ENCODE peak calls at places on chromosomes 3 and 15, in six cellular contexts. A, N, F, R, D and T are unnamed samples.

GRCh38 chr15:34337557-34338306 is at the start of gene SLC12A6:
- DNase-seq in A (peak; percentile 90), N (peak; percentile 89), F (peak; percentile 83), R (peak; percentile 94), D (peak; percentile 80), T (peak; percentile 90)

GRCh38 chr3:149763565-149763964 is 11.3 kb upstream of the COMMD2 start:
- DNase-seq in A (no peak), N (no peak), F (no peak), R (no peak), D (no peak), T (no peak)

GRCh38 chr15:74291101-74292071 is 55.3 kb downstream of the CCDC33 start:
- DNase-seq in A (peak; percentile 69), N (peak; percentile 64), F (no peak), R (peak; percentile 68), D (peak; percentile 75), T (peak; percentile 16)

GRCh38 chr15:45198337-45199135 is 10.8 kb upstream of the SHF start:
- DNase-seq in A (peak; percentile 95), N (peak; percentile 99), F (peak; percentile 94), R (peak; percentile 99), D (peak; percentile 95), T (peak; percentile 94)

GRCh38 chr15:92377083-92377789 is 16.4 kb upstream of the ST8SIA2 start:
- DNase-seq in A (no peak), N (no peak), F (no peak), R (no peak), D (no peak), T (no peak)

GRCh38 chr15:41577863-41578735 is 19.1 kb downstream of the TYRO3 start:
- DNase-seq in A (no peak), N (no peak), F (no peak), R (no peak), D (no peak), T (peak; percentile 43)

GRCh38 chr3:189827108-189827507 is 195.9 kb downstream of the TP63 start:
- DNase-seq in A (no peak), N (no peak), F (no peak), R (no peak), D (no peak), T (no peak)

GRCh38 chr3:177197934-177198484 is 727 bp upstream of the TBL1XR1 start:
- DNase-seq in A (no peak), N (no peak), F (no peak), R (no peak), D (no peak), T (no peak)

GRCh38 chr15:56760186-56760585 is 26.9 kb upstream of the ZNF280D start:
- DNase-seq in A (no peak), N (peak; percentile 16), F (no peak), R (no peak), D (no peak), T (no peak)

GRCh38 chr15:66848116-66848515 is 146.1 kb downstream of the SMAD6 start:
- DNase-seq in A (no peak), N (no peak), F (no peak), R (no peak), D (no peak), T (no peak)

GRCh38 chr3:14117468-14118399 is 6.9 kb downstream of the CHCHD4 start:
- DNase-seq in A (no peak), N (no peak), F (no peak), R (no peak), D (no peak), T (no peak)

GRCh38 chr3:156812521-156813335 is 13.4 kb upstream of the LEKR1 start:
- DNase-seq in A (no peak), N (peak; percentile 53), F (no peak), R (no peak), D (no peak), T (no peak)

GRCh38 chr3:146468234-146468931 is 978 bp downstream of the PLSCR2 start:
- DNase-seq in A (no peak), N (peak; percentile 91), F (no peak), R (no peak), D (no peak), T (no peak)

GRCh38 chr3:173529062-173529711 is 131.6 kb downstream of the NLGN1 start:
- DNase-seq in A (peak; percentile 26), N (peak; percentile 5), F (no peak), R (no peak), D (no peak), T (no peak)

GRCh38 chr3:195117978-195118581 is 152.9 kb downstream of the XXYLT1 start:
- DNase-seq in A (no peak), N (no peak), F (no peak), R (no peak), D (no peak), T (no peak)

GRCh38 chr3:46397111-46397510 is 9.8 kb downstream of the CCR5AS start:
- DNase-seq in A (no peak), N (no peak), F (no peak), R (no peak), D (no peak), T (no peak)

GRCh38 chr3:191350389-191351090 is 20.2 kb upstream of the UTS2B start:
- DNase-seq in A (no peak), N (no peak), F (no peak), R (no peak), D (no peak), T (no peak)

GRCh38 chr3:71057526-71057894 is 526.0 kb downstream of the FOXP1 start:
- DNase-seq in A (no peak), N (no peak), F (no peak), R (no peak), D (no peak), T (no peak)

GRCh38 chr3:88150771-88151170 is 1.0 kb downstream of the C3orf38 start:
- DNase-seq in A (peak; percentile 45), N (no peak), F (no peak), R (no peak), D (no peak), T (no peak)

GRCh38 chr15:95202569-95203349 is 971.4 kb downstream of the MCTP2 start:
- DNase-seq in A (no peak), N (peak; percentile 20), F (no peak), R (no peak), D (no peak), T (no peak)

DNA sequence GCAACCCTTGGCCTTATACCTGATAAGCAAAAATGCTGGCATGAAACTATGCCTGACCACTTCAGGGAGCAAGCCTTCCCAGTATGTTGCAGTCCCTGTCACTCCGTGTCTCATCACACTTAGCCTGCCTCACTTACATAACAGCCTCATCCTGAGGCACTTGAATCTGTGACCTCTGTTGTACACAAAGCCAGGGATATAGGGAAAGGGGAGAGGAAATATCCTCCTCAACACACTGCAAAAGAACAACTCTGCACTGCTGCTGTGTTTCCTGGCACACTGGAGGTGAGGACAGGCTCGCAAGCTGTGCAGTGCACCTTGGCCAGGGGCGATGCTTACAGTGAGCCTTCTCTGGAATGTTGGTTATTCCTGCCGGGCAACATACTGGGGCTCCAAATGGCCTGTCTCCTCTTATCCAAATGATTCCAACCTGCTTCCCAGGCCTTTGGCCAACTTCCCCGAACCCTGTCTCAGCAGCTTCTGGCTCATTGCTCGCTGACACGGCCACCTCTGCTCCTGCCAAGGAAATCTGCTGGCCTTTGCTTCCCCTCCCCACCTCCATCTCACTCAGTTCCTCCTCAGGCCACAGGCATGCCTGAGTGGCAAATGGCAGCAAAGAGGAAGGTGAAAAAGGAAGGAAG is 109.2 kb downstream of the CD47 start:
- DNase-seq in A (no peak), N (no peak), F (no peak), R (no peak), D (no peak), T (no peak)
- H3K27ac ChIP-seq in A (no peak overlapping the region), N (no peak overlapping the region), F (no peak overlapping the region), R (no peak overlapping the region), D (peak overlapping the region; percentile 68), T (no peak overlapping the region)

GRCh38 chr3:72231439-72232196 is 446.7 kb upstream of the PROK2 start:
- DNase-seq in A (no peak), N (no peak), F (no peak), R (no peak), D (no peak), T (peak; percentile 49)
- H3K27ac ChIP-seq in A (no peak overlapping the region), N (no peak overlapping the region), F (no peak overlapping the region), R (no peak overlapping the region), D (no peak overlapping the region), T (peak overlapping the region; percentile 94)

GRCh38 chr3:187367561-187368103 is 553 bp upstream of the RTP4 start:
- DNase-seq in A (no peak), N (no peak), F (no peak), R (no peak), D (no peak), T (no peak)

GRCh38 chr3:187370051-187370450 is 1.9 kb downstream of the RTP4 start:
- DNase-seq in A (no peak), N (no peak), F (no peak), R (no peak), D (no peak), T (no peak)

GRCh38 chr3:187368251-187368733 is at the start of gene RTP4:
- DNase-seq in A (peak; percentile 44), N (peak; percentile 6), F (no peak), R (no peak), D (no peak), T (peak; percentile 0)

DNA sequence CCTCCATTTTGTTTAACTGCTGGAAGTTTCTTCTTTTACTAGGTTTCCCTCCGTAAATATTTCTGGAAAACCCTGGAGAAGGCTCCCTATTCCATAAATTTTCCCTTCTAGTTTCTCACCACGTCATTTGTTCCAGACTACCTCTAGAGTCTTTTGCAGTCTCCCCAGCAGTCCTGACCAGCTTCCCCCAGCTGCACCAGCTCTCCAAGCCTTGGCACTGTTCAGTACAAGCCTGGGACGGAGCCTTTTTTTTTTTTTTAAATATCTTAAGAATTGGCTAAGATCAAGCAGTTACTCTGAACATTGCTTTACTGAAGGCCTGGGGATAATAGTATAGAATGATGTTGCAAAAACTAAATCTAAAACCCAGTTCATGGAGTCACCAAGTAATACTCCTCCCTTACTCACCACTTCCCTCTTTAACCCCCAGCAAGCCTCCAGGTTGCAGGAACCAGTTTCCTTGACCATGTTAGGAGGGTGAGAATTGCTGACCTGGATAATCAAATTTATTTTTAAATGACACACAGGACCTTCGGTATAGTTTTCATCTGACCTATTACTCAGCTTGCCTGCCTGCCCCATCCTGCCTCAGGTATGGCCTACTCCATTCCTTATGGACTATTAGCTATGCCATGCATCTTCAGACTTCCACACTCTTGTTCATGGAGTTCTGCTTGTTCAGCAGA is 723 bp downstream of the RTP4 start:
- DNase-seq in A (no peak), N (no peak), F (no peak), R (no peak), D (no peak), T (no peak)
- H3K27ac ChIP-seq in A (no peak overlapping the region), N (peak overlapping the region; percentile 91), F (peak overlapping the region; percentile 70), R (peak overlapping the region; percentile 91), D (peak overlapping the region; percentile 97), T (peak overlapping the region; percentile 72)

GRCh38 chr3:124881976-124882697 is 5.0 kb downstream of the ITGB5 start:
- DNase-seq in A (no peak), N (no peak), F (no peak), R (peak; percentile 40), D (no peak), T (no peak)

GRCh38 chr3:124885466-124886167 is 1.5 kb downstream of the ITGB5 start:
- DNase-seq in A (no peak), N (no peak), F (no peak), R (peak; percentile 63), D (no peak), T (no peak)

GRCh38 chr3:124883766-124884473 is 3.2 kb downstream of the ITGB5 start:
- DNase-seq in A (no peak), N (no peak), F (no peak), R (peak; percentile 52), D (no peak), T (no peak)

GRCh38 chr3:124882749-124883148 is 4.4 kb downstream of the ITGB5 start:
- DNase-seq in A (no peak), N (no peak), F (no peak), R (peak; percentile 43), D (no peak), T (no peak)

GRCh38 chr3:124883191-124883747 is 3.9 kb downstream of the ITGB5 start:
- DNase-seq in A (no peak), N (no peak), F (no peak), R (no peak), D (no peak), T (no peak)
- H3K27ac ChIP-seq in A (no peak overlapping the region), N (no peak overlapping the region), F (no peak overlapping the region), R (peak overlapping the region; percentile 67), D (no peak overlapping the region), T (peak overlapping the region; percentile 3)